ENCODE peak calls at places on chromosome 9, in eight cellular contexts. One of them, this sample, is unnamed.

GRCh38 chr9:108813951-108814601 is 41.7 kb downstream of the ACTL7B start:
- DNase-seq in natural killer cell: no peak
- DNase-seq in HCT116: peak
- DNase-seq in heart right ventricle: no peak
- DNase-seq in CD8-positive, alpha-beta T cell: no peak
- DNase-seq in H9: peak
- DNase-seq in progenitor cell of endocrine pancreas: no peak
- DNase-seq in GM13977: no peak
- DNase-seq in this sample: no peak

GRCh38 chr9:3920586-3921582 is 379.0 kb downstream of the GLIS3 start:
- DNase-seq in natural killer cell: no peak
- DNase-seq in HCT116: no peak
- DNase-seq in heart right ventricle: no peak
- DNase-seq in CD8-positive, alpha-beta T cell: no peak
- DNase-seq in H9: no peak
- DNase-seq in progenitor cell of endocrine pancreas: no peak
- DNase-seq in GM13977: no peak
- DNase-seq in this sample: no peak

GRCh38 chr9:83132768-83133167 is 69.8 kb upstream of the RASEF start:
- DNase-seq in natural killer cell: no peak
- DNase-seq in HCT116: no peak
- DNase-seq in heart right ventricle: no peak
- DNase-seq in CD8-positive, alpha-beta T cell: no peak
- DNase-seq in H9: no peak
- DNase-seq in progenitor cell of endocrine pancreas: no peak
- DNase-seq in GM13977: no peak
- DNase-seq in this sample: no peak

GRCh38 chr9:129624168-129624759 is 1.7 kb upstream of the NTMT1 start:
- DNase-seq in natural killer cell: peak
- DNase-seq in HCT116: peak
- DNase-seq in heart right ventricle: peak
- DNase-seq in CD8-positive, alpha-beta T cell: peak
- DNase-seq in H9: peak
- DNase-seq in progenitor cell of endocrine pancreas: peak
- DNase-seq in GM13977: peak
- DNase-seq in this sample: no peak

GRCh38 chr9:117763314-117763713 is 59.1 kb downstream of the TLR4 start:
- DNase-seq in natural killer cell: no peak
- DNase-seq in HCT116: no peak
- DNase-seq in heart right ventricle: no peak
- DNase-seq in CD8-positive, alpha-beta T cell: no peak
- DNase-seq in H9: no peak
- DNase-seq in progenitor cell of endocrine pancreas: no peak
- DNase-seq in GM13977: no peak
- DNase-seq in this sample: no peak

GRCh38 chr9:126793686-126794417 is 11.0 kb upstream of the ZBTB43 start:
- DNase-seq in natural killer cell: no peak
- DNase-seq in HCT116: no peak
- DNase-seq in heart right ventricle: no peak
- DNase-seq in CD8-positive, alpha-beta T cell: no peak
- DNase-seq in H9: no peak
- DNase-seq in progenitor cell of endocrine pancreas: no peak
- DNase-seq in GM13977: no peak
- DNase-seq in this sample: no peak

GRCh38 chr9:133048595-133048994 is 13.2 kb upstream of the CEL start:
- DNase-seq in natural killer cell: no peak
- DNase-seq in HCT116: peak
- DNase-seq in heart right ventricle: no peak
- DNase-seq in CD8-positive, alpha-beta T cell: no peak
- DNase-seq in H9: peak
- DNase-seq in progenitor cell of endocrine pancreas: no peak
- DNase-seq in GM13977: peak
- DNase-seq in this sample: no peak

GRCh38 chr9:93672622-93673270 is 96.4 kb downstream of the PHF2 start:
- DNase-seq in natural killer cell: no peak
- DNase-seq in HCT116: no peak
- DNase-seq in heart right ventricle: no peak
- DNase-seq in CD8-positive, alpha-beta T cell: peak
- DNase-seq in H9: no peak
- DNase-seq in progenitor cell of endocrine pancreas: peak
- DNase-seq in GM13977: no peak
- DNase-seq in this sample: no peak

GRCh38 chr9:118669986-118670385 is 699.2 kb downstream of the BRINP1 start:
- DNase-seq in natural killer cell: no peak
- DNase-seq in HCT116: no peak
- DNase-seq in heart right ventricle: no peak
- DNase-seq in CD8-positive, alpha-beta T cell: no peak
- DNase-seq in H9: no peak
- DNase-seq in progenitor cell of endocrine pancreas: no peak
- DNase-seq in GM13977: no peak
- DNase-seq in this sample: no peak

GRCh38 chr9:79489241-79490000 is 82.3 kb upstream of the TLE4 start:
- DNase-seq in natural killer cell: no peak
- DNase-seq in HCT116: no peak
- DNase-seq in heart right ventricle: no peak
- DNase-seq in CD8-positive, alpha-beta T cell: no peak
- DNase-seq in H9: no peak
- DNase-seq in progenitor cell of endocrine pancreas: no peak
- DNase-seq in GM13977: no peak
- DNase-seq in this sample: no peak

GRCh38 chr9:87886210-87887150 is 3.8 kb downstream of the SPATA31E1 start:
- DNase-seq in natural killer cell: no peak
- DNase-seq in HCT116: no peak
- DNase-seq in heart right ventricle: no peak
- DNase-seq in CD8-positive, alpha-beta T cell: no peak
- DNase-seq in H9: no peak
- DNase-seq in progenitor cell of endocrine pancreas: no peak
- DNase-seq in GM13977: no peak
- DNase-seq in this sample: peak

GRCh38 chr9:3401556-3401955 is 124.2 kb downstream of the RFX3 start:
- DNase-seq in natural killer cell: no peak
- DNase-seq in HCT116: peak
- DNase-seq in heart right ventricle: no peak
- DNase-seq in CD8-positive, alpha-beta T cell: no peak
- DNase-seq in H9: no peak
- DNase-seq in progenitor cell of endocrine pancreas: no peak
- DNase-seq in GM13977: no peak
- DNase-seq in this sample: no peak

GRCh38 chr9:127520941-127521918 is 69.9 kb downstream of the LRSAM1 start:
- DNase-seq in natural killer cell: no peak
- DNase-seq in HCT116: no peak
- DNase-seq in heart right ventricle: no peak
- DNase-seq in CD8-positive, alpha-beta T cell: no peak
- DNase-seq in H9: peak
- DNase-seq in progenitor cell of endocrine pancreas: no peak
- DNase-seq in GM13977: no peak
- DNase-seq in this sample: no peak

GRCh38 chr9:89802809-89803355 is 198.1 kb downstream of the GADD45G start:
- DNase-seq in natural killer cell: no peak
- DNase-seq in HCT116: peak
- DNase-seq in heart right ventricle: peak
- DNase-seq in CD8-positive, alpha-beta T cell: no peak
- DNase-seq in H9: no peak
- DNase-seq in progenitor cell of endocrine pancreas: no peak
- DNase-seq in GM13977: no peak
- DNase-seq in this sample: no peak

GRCh38 chr9:119951591-119951990 is 582.4 kb upstream of the BRINP1 start:
- DNase-seq in natural killer cell: no peak
- DNase-seq in HCT116: no peak
- DNase-seq in heart right ventricle: no peak
- DNase-seq in CD8-positive, alpha-beta T cell: no peak
- DNase-seq in H9: no peak
- DNase-seq in progenitor cell of endocrine pancreas: no peak
- DNase-seq in GM13977: no peak
- DNase-seq in this sample: no peak

GRCh38 chr9:8718121-8718725 is 918.6 kb upstream of the DMAC1 start:
- DNase-seq in natural killer cell: no peak
- DNase-seq in HCT116: no peak
- DNase-seq in heart right ventricle: no peak
- DNase-seq in CD8-positive, alpha-beta T cell: no peak
- DNase-seq in H9: no peak
- DNase-seq in progenitor cell of endocrine pancreas: no peak
- DNase-seq in GM13977: no peak
- DNase-seq in this sample: no peak

GRCh38 chr9:26863074-26863473 is 29.5 kb downstream of the CAAP1 start:
- DNase-seq in natural killer cell: no peak
- DNase-seq in HCT116: no peak
- DNase-seq in heart right ventricle: no peak
- DNase-seq in CD8-positive, alpha-beta T cell: no peak
- DNase-seq in H9: no peak
- DNase-seq in progenitor cell of endocrine pancreas: no peak
- DNase-seq in GM13977: no peak
- DNase-seq in this sample: no peak

GRCh38 chr9:35948901-35949318 is 9.0 kb downstream of the OR2S2 start:
- DNase-seq in natural killer cell: no peak
- DNase-seq in HCT116: no peak
- DNase-seq in heart right ventricle: no peak
- DNase-seq in CD8-positive, alpha-beta T cell: no peak
- DNase-seq in H9: peak
- DNase-seq in progenitor cell of endocrine pancreas: no peak
- DNase-seq in GM13977: no peak
- DNase-seq in this sample: no peak

GRCh38 chr9:127611796-127612790 is at the start of gene STXBP1:
- DNase-seq in natural killer cell: peak
- DNase-seq in HCT116: peak
- DNase-seq in heart right ventricle: peak
- DNase-seq in CD8-positive, alpha-beta T cell: peak
- DNase-seq in H9: peak
- DNase-seq in progenitor cell of endocrine pancreas: peak
- DNase-seq in GM13977: peak
- DNase-seq in this sample: no peak

GRCh38 chr9:113652355-113653152 is 189.0 kb downstream of the RGS3 start:
- DNase-seq in natural killer cell: no peak
- DNase-seq in HCT116: no peak
- DNase-seq in heart right ventricle: no peak
- DNase-seq in CD8-positive, alpha-beta T cell: no peak
- DNase-seq in H9: no peak
- DNase-seq in progenitor cell of endocrine pancreas: no peak
- DNase-seq in GM13977: no peak
- DNase-seq in this sample: no peak

GRCh38 chr9:8868632-8869031 is 1069.1 kb upstream of the DMAC1 start:
- DNase-seq in natural killer cell: no peak
- DNase-seq in HCT116: no peak
- DNase-seq in heart right ventricle: no peak
- DNase-seq in CD8-positive, alpha-beta T cell: no peak
- DNase-seq in H9: no peak
- DNase-seq in progenitor cell of endocrine pancreas: no peak
- DNase-seq in GM13977: no peak
- DNase-seq in this sample: no peak

GRCh38 chr9:8858250-8859161 is 1058.9 kb upstream of the DMAC1 start:
- DNase-seq in natural killer cell: no peak
- DNase-seq in HCT116: no peak
- DNase-seq in heart right ventricle: peak
- DNase-seq in CD8-positive, alpha-beta T cell: no peak
- DNase-seq in H9: peak
- DNase-seq in progenitor cell of endocrine pancreas: no peak
- DNase-seq in GM13977: no peak
- DNase-seq in this sample: no peak

GRCh38 chr9:93619272-93619775 is 42.9 kb downstream of the PHF2 start:
- DNase-seq in natural killer cell: no peak
- DNase-seq in HCT116: no peak
- DNase-seq in heart right ventricle: no peak
- DNase-seq in CD8-positive, alpha-beta T cell: no peak
- DNase-seq in H9: peak
- DNase-seq in progenitor cell of endocrine pancreas: no peak
- DNase-seq in GM13977: no peak
- DNase-seq in this sample: no peak

GRCh38 chr9:69157751-69158466 is 16.2 kb upstream of the TJP2 start:
- DNase-seq in natural killer cell: no peak
- DNase-seq in HCT116: no peak
- DNase-seq in heart right ventricle: no peak
- DNase-seq in CD8-positive, alpha-beta T cell: no peak
- DNase-seq in H9: peak
- DNase-seq in progenitor cell of endocrine pancreas: no peak
- DNase-seq in GM13977: no peak
- DNase-seq in this sample: no peak
- TF ChIP-seq CTCF in natural killer cell: no peak
- TF ChIP-seq CTCF in HCT116: peak
- TF ChIP-seq CTCF in heart right ventricle: no peak
- TF ChIP-seq CTCF in CD8-positive, alpha-beta T cell: no peak
- TF ChIP-seq CTCF in H9: peak
- TF ChIP-seq CTCF in progenitor cell of endocrine pancreas: peak
- TF ChIP-seq CTCF in GM13977: peak
- TF ChIP-seq CTCF in this sample: no peak

GRCh38 chr9:16120727-16121126 is 567.9 kb downstream of the CCDC171 start:
- DNase-seq in natural killer cell: no peak
- DNase-seq in HCT116: no peak
- DNase-seq in heart right ventricle: no peak
- DNase-seq in CD8-positive, alpha-beta T cell: no peak
- DNase-seq in H9: no peak
- DNase-seq in progenitor cell of endocrine pancreas: no peak
- DNase-seq in GM13977: no peak
- DNase-seq in this sample: no peak
- TF ChIP-seq CTCF in natural killer cell: no peak
- TF ChIP-seq CTCF in HCT116: no peak
- TF ChIP-seq CTCF in heart right ventricle: no peak
- TF ChIP-seq CTCF in CD8-positive, alpha-beta T cell: no peak
- TF ChIP-seq CTCF in H9: no peak
- TF ChIP-seq CTCF in progenitor cell of endocrine pancreas: no peak
- TF ChIP-seq CTCF in GM13977: no peak
- TF ChIP-seq CTCF in this sample: no peak

GRCh38 chr9:91775011-91775707 is 174.9 kb downstream of the ROR2 start:
- DNase-seq in natural killer cell: peak
- DNase-seq in HCT116: peak
- DNase-seq in heart right ventricle: peak
- DNase-seq in CD8-positive, alpha-beta T cell: peak
- DNase-seq in H9: peak
- DNase-seq in progenitor cell of endocrine pancreas: peak
- DNase-seq in GM13977: peak
- DNase-seq in this sample: no peak
- TF ChIP-seq CTCF in natural killer cell: peak
- TF ChIP-seq CTCF in HCT116: peak
- TF ChIP-seq CTCF in heart right ventricle: peak
- TF ChIP-seq CTCF in CD8-positive, alpha-beta T cell: peak
- TF ChIP-seq CTCF in H9: peak
- TF ChIP-seq CTCF in progenitor cell of endocrine pancreas: peak
- TF ChIP-seq CTCF in GM13977: peak
- TF ChIP-seq CTCF in this sample: peak

GRCh38 chr9:135961811-135962695 is 880 bp upstream of the UBAC1 start:
- DNase-seq in natural killer cell: no peak
- DNase-seq in HCT116: no peak
- DNase-seq in heart right ventricle: no peak
- DNase-seq in CD8-positive, alpha-beta T cell: no peak
- DNase-seq in H9: no peak
- DNase-seq in progenitor cell of endocrine pancreas: no peak
- DNase-seq in GM13977: no peak
- DNase-seq in this sample: no peak

GRCh38 chr9:135960328-135961276 is 571 bp downstream of the UBAC1 start:
- DNase-seq in natural killer cell: no peak
- DNase-seq in HCT116: no peak
- DNase-seq in heart right ventricle: no peak
- DNase-seq in CD8-positive, alpha-beta T cell: no peak
- DNase-seq in H9: no peak
- DNase-seq in progenitor cell of endocrine pancreas: peak
- DNase-seq in GM13977: peak
- DNase-seq in this sample: no peak

GRCh38 chr9:135962696-135963307 is 1.6 kb upstream of the UBAC1 start:
- DNase-seq in natural killer cell: no peak
- DNase-seq in HCT116: no peak
- DNase-seq in heart right ventricle: no peak
- DNase-seq in CD8-positive, alpha-beta T cell: no peak
- DNase-seq in H9: no peak
- DNase-seq in progenitor cell of endocrine pancreas: no peak
- DNase-seq in GM13977: no peak
- DNase-seq in this sample: no peak

GRCh38 chr9:135959814-135960213 is 1.4 kb downstream of the UBAC1 start:
- DNase-seq in natural killer cell: no peak
- DNase-seq in HCT116: no peak
- DNase-seq in heart right ventricle: no peak
- DNase-seq in CD8-positive, alpha-beta T cell: no peak
- DNase-seq in H9: no peak
- DNase-seq in progenitor cell of endocrine pancreas: no peak
- DNase-seq in GM13977: no peak
- DNase-seq in this sample: no peak

GRCh38 chr9:135961277-135961705 is at the start of gene UBAC1:
- DNase-seq in natural killer cell: peak
- DNase-seq in HCT116: peak
- DNase-seq in heart right ventricle: peak
- DNase-seq in CD8-positive, alpha-beta T cell: peak
- DNase-seq in H9: peak
- DNase-seq in progenitor cell of endocrine pancreas: peak
- DNase-seq in GM13977: peak
- DNase-seq in this sample: no peak
- TF ChIP-seq CTCF in natural killer cell: no peak
- TF ChIP-seq CTCF in HCT116: peak
- TF ChIP-seq CTCF in heart right ventricle: peak
- TF ChIP-seq CTCF in CD8-positive, alpha-beta T cell: peak
- TF ChIP-seq CTCF in H9: peak
- TF ChIP-seq CTCF in progenitor cell of endocrine pancreas: peak
- TF ChIP-seq CTCF in GM13977: peak
- TF ChIP-seq CTCF in this sample: no peak